ENCODE peak calls at places on chromosomes 7 and 10, in four cellular contexts. R, Q, B and S are unnamed samples.

GRCh38 chr7:45924283-45924682 is 3.2 kb upstream of the IGFBP3 start:
- DNase-seq in Q (no peak), B (no peak), R (no peak), S (no peak)

GRCh38 chr10:69232252-69232651 is 12.1 kb downstream of the HKDC1 start:
- DNase-seq in Q (no peak), B (no peak), R (no peak), S (no peak)

GRCh38 chr7:143295870-143296269 is 7.7 kb downstream of the CASP2 start:
- DNase-seq in Q (no peak), B (no peak), R (no peak), S (no peak)

GRCh38 chr7:1210979-1211608 is 21.6 kb upstream of the UNCX start:
- DNase-seq in B (no peak), Q (no peak), R (no peak), S (peak)

GRCh38 chr7:37208528-37208927 is 240.1 kb downstream of the ELMO1 start:
- DNase-seq in Q (no peak), R (peak), B (peak), S (peak)

GRCh38 chr7:66682350-66683093 is 53.8 kb downstream of the KCTD7 start:
- DNase-seq in B (no peak), R (no peak), Q (no peak), S (peak)

GRCh38 chr7:7201583-7202374 is 19.4 kb downstream of the C1GALT1 start:
- DNase-seq in R (peak), B (no peak), Q (peak), S (no peak)

GRCh38 chr10:71302874-71303568 is 16.0 kb upstream of the SLC29A3 start:
- DNase-seq in B (peak), R (no peak), Q (no peak), S (peak)

GRCh38 chr10:120251821-120252220 is 205.2 kb upstream of the PLPP4 start:
- DNase-seq in Q (no peak), B (no peak), R (no peak), S (peak)
- TF ChIP-seq CHD2 in Q (no peak), B (no peak), R (no peak), S (no peak)

GRCh38 chr7:135929692-135930091 is 47.5 kb downstream of the MTPN start:
- DNase-seq in B (peak), Q (no peak), R (no peak), S (peak)
- TF ChIP-seq TCF12 in B (no peak), Q (no peak), R (no peak), S (no peak)

GRCh38 chr7:25148772-25149575 is 23.9 kb upstream of the CYCS start:
- DNase-seq in R (no peak), Q (no peak), B (no peak), S (no peak)

DNA sequence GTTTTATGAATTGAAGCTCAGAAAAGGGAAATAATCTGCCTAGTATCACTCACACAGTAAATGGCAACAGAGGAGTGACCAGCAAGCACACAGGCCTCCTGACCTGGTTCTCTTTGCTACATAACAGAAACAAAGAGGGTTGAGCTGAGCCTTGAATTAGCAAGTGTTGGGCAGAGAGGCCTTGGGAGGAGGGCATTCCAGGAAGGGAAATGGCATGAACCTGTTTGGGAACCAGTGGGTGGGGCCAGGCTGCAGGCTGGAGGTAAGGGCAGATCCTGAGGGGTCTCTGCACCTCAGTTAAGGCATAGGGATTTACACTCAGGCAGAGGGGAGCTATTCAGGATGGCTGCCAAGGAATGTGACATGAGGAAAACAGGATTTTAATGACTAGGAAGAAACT is 24.8 kb upstream of the CYCS start:
- DNase-seq in Q (peak), B (no peak), R (no peak), S (no peak)
- TF ChIP-seq CHD2 in Q (no peak), B (no peak), R (no peak), S (no peak)

DNA sequence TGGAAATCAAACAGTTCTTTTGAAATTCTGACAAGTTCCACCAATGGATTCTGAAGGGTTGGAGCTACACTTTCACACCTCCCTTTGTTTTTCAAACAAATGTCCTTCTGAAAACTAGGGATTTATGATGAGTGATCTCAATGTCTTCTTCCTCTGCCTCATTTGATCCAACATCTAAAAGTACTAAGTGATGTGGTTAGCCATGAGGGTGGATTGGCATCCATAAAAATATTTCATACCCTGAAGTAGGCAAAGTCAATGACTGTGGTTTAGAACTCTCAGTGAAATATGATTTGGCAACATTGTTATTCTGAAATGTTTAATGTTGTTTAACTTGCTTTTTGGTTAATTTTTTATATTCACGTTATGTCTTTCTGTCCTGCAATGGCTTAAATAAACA is 136.9 kb downstream of the MBL2 start:
- DNase-seq in B (no peak), Q (no peak), R (no peak), S (no peak)
- TF ChIP-seq TCF12 in B (no peak), Q (no peak), R (no peak), S (no peak)

DNA sequence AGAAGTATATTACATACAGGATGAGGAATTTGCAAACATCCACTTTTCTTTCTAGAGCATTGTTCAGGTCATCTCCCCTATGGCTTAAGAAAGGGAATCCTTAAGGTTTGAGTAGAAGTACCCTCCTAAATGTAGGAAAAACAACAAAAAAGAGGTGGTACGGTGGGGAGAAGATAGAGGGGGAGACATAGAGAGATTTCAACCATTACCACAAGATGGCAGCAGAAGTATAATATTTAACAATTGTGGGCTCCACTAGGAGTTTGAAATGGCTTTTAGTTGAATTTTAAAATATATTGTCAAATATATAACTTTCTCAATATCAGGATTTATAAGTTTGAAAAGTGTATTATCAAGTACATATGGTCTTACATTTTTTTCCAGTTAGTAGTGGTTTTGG is 72.7 kb upstream of the PRKG1 start:
- DNase-seq in B (no peak), R (no peak), Q (no peak), S (peak)
- TF ChIP-seq CHD2 in B (no peak), R (no peak), Q (no peak), S (no peak)

GRCh38 chr10:131778385-131778784 is 122.4 kb upstream of the PPP2R2D start:
- DNase-seq in R (no peak), B (no peak), Q (peak), S (no peak)

GRCh38 chr10:131778842-131779241 is 122.0 kb upstream of the PPP2R2D start:
- DNase-seq in R (no peak), B (no peak), Q (peak), S (no peak)

GRCh38 chr10:131779661-131780394 is 121.0 kb upstream of the PPP2R2D start:
- DNase-seq in R (no peak), Q (peak), B (no peak), S (no peak)

GRCh38 chr10:131781791-131782190 is 119.0 kb upstream of the PPP2R2D start:
- DNase-seq in B (no peak), Q (no peak), R (no peak), S (no peak)

GRCh38 chr10:131781076-131781475 is 119.7 kb upstream of the PPP2R2D start:
- DNase-seq in R (no peak), B (no peak), Q (peak), S (no peak)
- TF ChIP-seq TCF12 in R (no peak), B (no peak), Q (no peak), S (no peak)